ENCODE peak calls at places on chromosomes 12 and 14, in four cellular contexts. M, H, D and F are unnamed samples.

GRCh38 chr14:45177081-45177480 is 41.4 kb downstream of the FANCM start:
- DNase-seq in M (no peak), H (no peak), D (peak; percentile 46), F (peak; percentile 56)

GRCh38 chr14:73780391-73780790 is 66.2 kb upstream of the PNMA1 start:
- DNase-seq in M (peak; percentile 6), H (no peak), D (no peak), F (no peak)

GRCh38 chr14:101066826-101067508 is 163.4 kb upstream of the RTL1 start:
- DNase-seq in M (no peak), H (no peak), D (no peak), F (no peak)

GRCh38 chr14:99064262-99064954 is 207.6 kb downstream of the BCL11B start:
- DNase-seq in M (no peak), H (no peak), D (no peak), F (no peak)

GRCh38 chr14:61581955-61582615 is 113.2 kb upstream of the HIF1A start:
- DNase-seq in M (no peak), H (no peak), D (no peak), F (no peak)

GRCh38 chr12:58395470-58395869 is 454.1 kb downstream of the ATP23 start:
- DNase-seq in M (no peak), H (no peak), D (no peak), F (no peak)

GRCh38 chr12:57329219-57329618 is 78.2 kb upstream of the STAC3 start:
- DNase-seq in M (no peak), H (no peak), D (no peak), F (no peak)

GRCh38 chr12:131132118-131132892 is 178.6 kb downstream of the ADGRD1 start:
- DNase-seq in M (peak; percentile 87), H (peak; percentile 88), D (no peak), F (no peak)

GRCh38 chr12:106950591-106950990 is 5.1 kb upstream of the TMEM263 start:
- DNase-seq in M (no peak), H (no peak), D (no peak), F (no peak)
- TF ChIP-seq CTCF in M (no peak), H (no peak), D (no peak), F (no peak)

GRCh38 chr14:52473557-52473956 is 78.7 kb downstream of the TXNDC16 start:
- DNase-seq in M (peak; percentile 33), H (no peak), D (peak; percentile 29), F (no peak)
- TF ChIP-seq CTCF in M (no peak), H (peak; percentile 44), D (peak; percentile 29), F (peak; percentile 33)

GRCh38 chr12:12716845-12717585 is at the start of gene CDKN1B:
- DNase-seq in M (peak; percentile 90), H (peak; percentile 94), D (peak; percentile 97), F (peak; percentile 88)

GRCh38 chr12:12716151-12716844 is 870 bp upstream of the CDKN1B start:
- DNase-seq in M (no peak), H (no peak), D (no peak), F (no peak)

GRCh38 chr12:12718853-12719252 is 1.7 kb downstream of the CDKN1B start:
- DNase-seq in M (no peak), H (peak; percentile 24), D (peak; percentile 85), F (no peak)

GRCh38 chr12:12718382-12718761 is 1.2 kb downstream of the CDKN1B start:
- DNase-seq in M (no peak), H (no peak), D (no peak), F (no peak)

DNA sequence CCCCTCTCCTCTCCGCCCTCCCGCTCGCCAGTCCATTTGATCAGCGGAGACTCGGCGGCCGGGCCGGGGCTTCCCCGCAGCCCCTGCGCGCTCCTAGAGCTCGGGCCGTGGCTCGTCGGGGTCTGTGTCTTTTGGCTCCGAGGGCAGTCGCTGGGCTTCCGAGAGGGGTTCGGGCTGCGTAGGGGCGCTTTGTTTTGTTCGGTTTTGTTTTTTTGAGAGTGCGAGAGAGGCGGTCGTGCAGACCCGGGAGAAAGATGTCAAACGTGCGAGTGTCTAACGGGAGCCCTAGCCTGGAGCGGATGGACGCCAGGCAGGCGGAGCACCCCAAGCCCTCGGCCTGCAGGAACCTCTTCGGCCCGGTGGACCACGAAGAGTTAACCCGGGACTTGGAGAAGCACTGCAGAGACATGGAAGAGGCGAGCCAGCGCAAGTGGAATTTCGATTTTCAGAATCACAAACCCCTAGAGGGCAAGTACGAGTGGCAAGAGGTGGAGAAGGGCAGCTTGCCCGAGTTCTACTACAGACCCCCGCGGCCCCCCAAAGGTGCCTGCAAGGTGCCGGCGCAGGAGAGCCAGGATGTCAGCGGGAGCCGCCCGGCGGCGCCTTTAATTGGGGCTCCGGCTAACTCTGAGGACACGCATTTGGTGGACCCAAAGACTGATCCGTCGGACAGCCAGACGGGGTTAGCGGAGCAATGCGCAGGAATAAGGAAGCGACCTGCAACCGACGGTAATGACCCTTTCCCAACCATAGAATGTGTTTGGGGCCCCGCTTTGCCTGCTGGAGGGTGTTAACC is 616 bp downstream of the CDKN1B start:
- DNase-seq in M (no peak), H (peak; percentile 26), D (no peak), F (no peak)
- TF ChIP-seq CTCF in M (no peak), H (no peak), D (no peak), F (no peak)

DNA sequence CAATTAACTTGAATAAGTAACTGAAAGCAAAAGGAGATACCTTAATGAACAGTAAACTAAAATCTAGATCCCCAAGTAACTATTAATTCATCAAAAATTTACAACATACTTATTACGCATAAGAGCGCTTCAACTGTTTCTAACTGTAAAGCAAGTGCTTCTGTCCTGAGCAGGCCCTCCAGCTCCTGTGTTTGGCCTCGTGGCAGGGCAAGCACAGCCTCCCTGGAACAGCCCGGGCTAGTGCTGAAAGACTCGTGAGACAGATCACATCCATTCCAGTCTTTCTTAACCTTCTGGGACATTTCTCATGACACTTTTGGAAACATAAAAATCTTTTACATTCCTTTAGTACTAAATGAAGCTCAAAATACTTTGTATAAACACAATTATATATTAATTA is 178.8 kb upstream of the ABCD2 start:
- DNase-seq in M (no peak), H (no peak), D (no peak), F (no peak)
- TF ChIP-seq CTCF in M (no peak), H (no peak), D (no peak), F (no peak)

DNA sequence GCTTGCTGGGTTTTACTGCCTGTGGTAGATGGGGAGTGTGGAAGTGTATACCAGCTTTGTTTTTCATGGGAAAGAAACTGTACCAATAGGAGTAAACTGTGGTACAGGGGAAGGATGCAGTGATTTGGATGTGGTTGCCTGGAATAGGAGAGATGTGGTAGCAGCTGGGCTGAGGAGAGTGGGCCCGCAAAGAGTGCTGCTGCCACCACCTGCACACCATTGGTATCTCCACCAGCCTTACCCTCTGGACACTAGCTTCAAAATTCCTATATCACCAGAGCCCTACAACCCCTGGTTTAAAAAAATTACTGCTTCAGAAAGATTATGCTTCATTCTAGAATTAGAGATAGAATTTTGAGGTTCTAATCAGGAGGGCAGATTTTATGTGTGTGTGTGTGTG is 53.6 kb downstream of the AKAP6 start:
- DNase-seq in M (no peak), H (peak; percentile 50), D (no peak), F (no peak)
- TF ChIP-seq CTCF in M (peak; percentile 4), H (peak; percentile 74), D (peak; percentile 57), F (peak; percentile 61)

GRCh38 chr14:34872822-34873590 is 2.2 kb downstream of the BAZ1A start:
- DNase-seq in M (no peak), H (no peak), D (no peak), F (no peak)

GRCh38 chr14:34875031-34875922 is at the start of gene BAZ1A:
- DNase-seq in M (peak; percentile 84), H (peak; percentile 83), D (peak; percentile 63), F (peak; percentile 68)

GRCh38 chr14:34873591-34874385 is 1.4 kb downstream of the BAZ1A start:
- DNase-seq in M (peak; percentile 87), H (peak; percentile 89), D (no peak), F (no peak)

DNA sequence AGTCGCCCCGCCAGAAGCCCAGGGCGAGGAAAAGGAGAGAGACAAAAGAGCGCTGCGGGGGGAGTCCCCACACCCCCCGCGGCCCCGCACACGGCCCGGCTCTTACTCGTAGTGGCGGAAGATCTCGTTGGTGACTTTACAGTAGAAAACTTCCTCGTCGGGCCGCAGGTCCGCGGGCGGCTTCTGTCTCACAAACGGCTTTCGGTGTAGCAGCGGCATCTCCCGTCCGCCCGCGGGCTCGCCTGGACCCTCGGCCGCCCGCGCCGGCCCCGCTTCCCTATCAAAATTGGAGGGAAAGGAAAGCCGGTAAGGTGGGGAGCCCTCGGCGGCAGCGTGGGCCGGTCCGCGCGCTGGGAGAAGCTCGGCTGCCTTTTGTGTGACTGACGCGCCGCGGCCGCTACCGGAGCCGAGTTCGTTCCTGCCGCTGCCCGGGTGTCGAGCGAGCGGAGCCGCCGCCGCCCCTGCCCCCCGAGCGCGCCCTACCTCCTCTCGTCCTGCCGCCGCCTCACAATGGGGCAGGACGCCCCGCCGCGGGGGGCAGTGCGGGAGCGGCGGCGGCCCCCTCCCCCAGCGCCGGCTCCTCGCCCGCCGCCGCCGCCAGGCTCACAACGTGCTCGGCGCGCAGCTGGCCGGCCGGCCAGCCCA is 652 bp downstream of the BAZ1A start:
- DNase-seq in M (peak; percentile 68), H (peak; percentile 61), D (no peak), F (no peak)
- TF ChIP-seq CTCF in M (peak; percentile 25), H (no peak), D (peak; percentile 24), F (peak; percentile 9)